ENCODE peak calls at places on chromosomes 5 and 9, in seven cellular contexts. J is SK-N-SH, M is K562, V is HepG2, G is H1, N is HCT116, R is GM12878. P is an unnamed sample.

GRCh38 chr9:19381656-19382055 is 1.6 kb upstream of the RPS6 start:
- DNase-seq in J (no peak), M (no peak), V (no peak), G (no peak), N (no peak), R (no peak), P (no peak)

GRCh38 chr5:147559725-147560124 is 49.9 kb upstream of the DPYSL3 start:
- DNase-seq in J (no peak), M (no peak), V (no peak), G (no peak), N (no peak), R (no peak), P (peak)

GRCh38 chr5:113776832-113777525 is 263.5 kb downstream of the YTHDC2 start:
- DNase-seq in J (no peak), M (no peak), V (peak), G (no peak), N (no peak), R (no peak), P (no peak)

GRCh38 chr9:2725929-2726328 is 8.6 kb downstream of the KCNV2 start:
- DNase-seq in J (no peak), M (no peak), V (no peak), G (no peak), N (no peak), R (no peak), P (no peak)

GRCh38 chr9:7671847-7672246 is 127.7 kb downstream of the DMAC1 start:
- DNase-seq in J (no peak), M (no peak), V (no peak), G (no peak), N (no peak), R (no peak), P (no peak)

GRCh38 chr5:138694146-138694545 is 59.1 kb upstream of the CTNNA1 start:
- DNase-seq in J (no peak), M (no peak), V (no peak), G (no peak), N (no peak), R (no peak), P (peak)

GRCh38 chr5:126877011-126877410 is 100.1 kb downstream of the LMNB1 start:
- DNase-seq in J (no peak), M (no peak), V (no peak), G (no peak), N (no peak), R (no peak), P (no peak)

GRCh38 chr9:87226896-87227295 is 270.8 kb upstream of the DAPK1 start:
- DNase-seq in J (no peak), M (no peak), V (no peak), G (no peak), N (no peak), R (no peak), P (no peak)

GRCh38 chr5:6377582-6378127 is 692 bp downstream of the MED10 start:
- DNase-seq in J (no peak), M (no peak), V (peak), G (no peak), N (no peak), R (no peak), P (no peak)

GRCh38 chr5:173843800-173844199 is 44.3 kb upstream of the CPEB4 start:
- DNase-seq in J (no peak), M (no peak), V (no peak), G (no peak), N (no peak), R (no peak), P (no peak)

GRCh38 chr5:173847102-173847501 is 41.0 kb upstream of the CPEB4 start:
- DNase-seq in J (no peak), M (no peak), V (no peak), G (no peak), N (no peak), R (no peak), P (no peak)

GRCh38 chr5:173849908-173850307 is 38.2 kb upstream of the CPEB4 start:
- DNase-seq in J (no peak), M (no peak), V (no peak), G (no peak), N (no peak), R (no peak), P (no peak)

GRCh38 chr5:173848986-173849596 is 39.1 kb upstream of the CPEB4 start:
- DNase-seq in J (no peak), M (no peak), V (no peak), G (no peak), N (no peak), R (no peak), P (no peak)

GRCh38 chr5:173845321-173845720 is 42.8 kb upstream of the CPEB4 start:
- DNase-seq in J (no peak), M (no peak), V (no peak), G (no peak), N (no peak), R (no peak), P (no peak)
- TF ChIP-seq JUND in J (no peak), M (no peak), V (no peak), G (no peak), N (no peak), R (no peak), P (no peak)

GRCh38 chr5:150616024-150616470 is 24.4 kb upstream of the SYNPO start:
- DNase-seq in J (peak), M (peak), V (peak), G (no peak), N (no peak), R (no peak), P (no peak)
- TF ChIP-seq JUND in J (no peak), M (no peak), V (no peak), G (no peak), N (no peak), R (no peak), P (no peak)

GRCh38 chr9:115250646-115251045 is 132.7 kb upstream of the TNC start:
- DNase-seq in J (no peak), M (no peak), V (no peak), G (no peak), N (no peak), R (no peak), P (no peak)
- TF ChIP-seq JUND in J (peak), M (no peak), V (no peak), G (no peak), N (no peak), R (no peak), P (no peak)

DNA sequence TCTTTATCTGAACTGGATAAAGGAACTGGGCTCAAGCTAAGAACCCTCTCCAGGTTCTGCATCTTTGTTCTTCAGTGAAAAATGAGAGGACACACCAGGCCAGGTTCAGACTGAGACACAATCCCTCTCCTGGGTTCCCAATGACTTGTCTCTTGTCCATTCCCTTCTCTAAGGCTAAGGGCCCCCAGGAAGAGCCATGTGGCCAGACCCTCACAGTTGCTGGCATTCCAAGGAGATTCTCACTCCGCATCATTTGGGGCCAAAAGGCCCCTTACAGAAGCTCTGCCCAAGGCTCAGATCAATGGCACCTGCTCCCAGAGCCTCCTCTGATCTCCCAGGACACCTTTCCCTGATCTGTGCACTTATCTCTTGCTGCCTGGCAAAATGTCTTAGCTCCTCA is 4.9 kb downstream of the IL4 start:
- DNase-seq in J (no peak), M (no peak), V (no peak), G (no peak), N (no peak), R (no peak), P (no peak)
- TF ChIP-seq JUND in J (no peak), M (no peak), V (no peak), G (no peak), N (no peak), R (no peak), P (no peak)

DNA sequence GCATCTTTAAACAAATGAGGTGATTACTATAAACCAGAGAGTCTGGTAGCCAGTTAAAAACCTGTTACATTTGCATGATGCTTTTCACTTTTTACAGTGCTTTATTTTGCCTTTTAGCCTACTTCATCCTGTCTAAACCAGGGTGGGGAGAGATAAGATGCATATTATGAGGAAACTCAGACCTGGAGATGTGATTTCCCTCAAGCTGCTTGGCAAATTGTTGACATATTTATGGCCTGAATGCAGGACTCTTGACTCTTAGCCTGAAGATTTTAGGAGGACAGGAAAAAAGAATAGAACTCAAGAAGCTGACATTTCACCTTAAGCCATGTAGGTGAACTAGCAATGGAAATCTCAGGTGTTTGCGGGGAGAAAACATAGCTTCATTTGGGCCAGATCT is 202.8 kb downstream of the NMUR2 start:
- DNase-seq in J (no peak), M (no peak), V (no peak), G (no peak), N (no peak), R (no peak), P (no peak)
- TF ChIP-seq JUND in J (no peak), M (no peak), V (no peak), G (no peak), N (no peak), R (no peak), P (no peak)

DNA sequence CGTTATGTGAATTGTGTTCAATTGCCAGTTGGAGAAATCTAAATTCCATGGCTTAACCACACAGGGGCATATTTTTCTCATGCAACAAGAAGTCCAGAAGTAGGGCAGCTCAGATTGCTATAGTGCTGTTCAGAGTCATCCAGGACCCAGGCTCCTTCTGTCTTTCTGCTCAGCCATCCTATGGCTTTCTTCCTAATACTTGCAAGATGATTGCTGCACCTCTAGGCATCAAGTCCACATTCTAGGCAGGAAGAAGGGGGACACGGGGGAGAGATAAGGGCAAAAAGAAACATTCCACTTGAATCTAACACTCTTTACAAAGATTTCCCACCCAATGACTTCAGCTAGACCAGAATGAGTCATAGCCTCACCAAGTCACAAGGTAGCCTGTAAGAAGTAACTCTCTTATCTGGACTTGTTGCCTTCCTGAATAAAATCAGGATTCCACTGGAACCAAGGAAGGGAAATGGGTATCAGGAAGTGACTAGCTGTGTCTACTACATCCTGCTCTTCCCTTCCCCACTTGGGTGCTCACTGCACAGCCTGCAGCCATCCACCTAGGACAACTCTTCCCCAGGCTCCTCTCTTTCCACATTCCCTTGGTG is 5.3 kb downstream of the ERAP2 start:
- DNase-seq in J (no peak), M (peak), V (no peak), G (no peak), N (no peak), R (no peak), P (no peak)
- TF ChIP-seq JUND in J (no peak), M (peak), V (no peak), G (no peak), N (no peak), R (no peak), P (no peak)

DNA sequence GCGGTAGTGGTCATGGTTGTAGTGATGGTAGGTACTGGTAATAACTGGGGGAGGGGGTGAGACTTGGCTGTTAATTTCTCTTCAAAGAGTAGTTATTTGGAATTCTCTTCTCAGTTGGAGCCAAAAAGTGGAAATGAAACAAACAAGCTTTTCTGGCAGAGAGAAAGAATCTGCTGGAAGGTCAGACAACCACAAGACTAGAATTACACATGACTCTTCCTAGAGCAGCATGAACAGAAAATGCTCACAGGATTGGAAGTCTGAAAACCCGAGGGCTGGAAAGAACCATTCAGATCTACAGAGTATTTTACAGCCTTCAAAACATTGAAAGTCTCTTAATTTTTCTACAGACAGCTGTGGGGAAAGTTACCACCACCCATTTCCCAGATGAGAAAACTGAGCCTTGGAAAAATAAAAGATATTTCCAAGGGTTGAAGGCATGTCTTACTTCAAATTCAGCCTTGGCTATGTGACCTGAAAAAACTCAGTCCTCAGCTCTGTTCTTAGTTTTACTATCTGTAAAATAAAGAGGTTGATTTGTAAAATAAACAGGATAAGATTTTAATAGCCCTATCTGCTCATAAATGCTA is 42.9 kb upstream of the TRIM32 start:
- DNase-seq in J (no peak), M (no peak), V (no peak), G (no peak), N (no peak), R (no peak), P (no peak)
- TF ChIP-seq JUND in J (no peak), M (no peak), V (no peak), G (no peak), N (no peak), R (no peak), P (no peak)

DNA sequence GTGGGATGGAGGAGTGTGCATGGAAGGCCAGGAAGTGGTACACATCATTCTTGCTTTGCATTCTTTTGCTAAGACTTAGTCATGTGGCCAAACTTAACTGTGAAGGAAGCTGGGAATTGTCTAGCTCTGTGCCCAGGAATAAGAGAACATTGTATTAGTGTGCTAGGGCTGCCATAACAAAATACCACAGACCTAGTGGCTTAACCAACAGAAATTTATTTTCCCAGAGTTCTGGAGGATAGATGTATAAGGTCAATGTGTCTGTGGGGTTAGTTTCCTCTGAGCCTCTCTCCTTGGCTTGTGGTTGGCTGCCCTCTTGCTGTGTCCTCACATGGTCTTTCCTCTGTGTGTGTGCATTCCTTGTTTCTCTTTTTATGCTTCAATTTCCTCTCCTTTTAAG is 32.4 kb downstream of the NNT start:
- DNase-seq in J (no peak), M (no peak), V (no peak), G (no peak), N (no peak), R (no peak), P (no peak)
- TF ChIP-seq JUND in J (no peak), M (no peak), V (no peak), G (no peak), N (no peak), R (no peak), P (no peak)

GRCh38 chr9:137136926-137137607 is 1.9 kb upstream of the GRIN1 start:
- DNase-seq in J (no peak), M (no peak), V (no peak), G (no peak), N (no peak), R (no peak), P (no peak)

GRCh38 chr9:137139468-137140150 is 655 bp downstream of the GRIN1 start:
- DNase-seq in J (no peak), M (no peak), V (no peak), G (no peak), N (no peak), R (no peak), P (no peak)

GRCh38 chr9:137140151-137141012 is 1.4 kb downstream of the GRIN1 start:
- DNase-seq in J (no peak), M (no peak), V (no peak), G (no peak), N (no peak), R (no peak), P (no peak)

GRCh38 chr9:137138058-137138697 is 776 bp upstream of the GRIN1 start:
- DNase-seq in J (peak), M (peak), V (no peak), G (no peak), N (no peak), R (no peak), P (no peak)

DNA sequence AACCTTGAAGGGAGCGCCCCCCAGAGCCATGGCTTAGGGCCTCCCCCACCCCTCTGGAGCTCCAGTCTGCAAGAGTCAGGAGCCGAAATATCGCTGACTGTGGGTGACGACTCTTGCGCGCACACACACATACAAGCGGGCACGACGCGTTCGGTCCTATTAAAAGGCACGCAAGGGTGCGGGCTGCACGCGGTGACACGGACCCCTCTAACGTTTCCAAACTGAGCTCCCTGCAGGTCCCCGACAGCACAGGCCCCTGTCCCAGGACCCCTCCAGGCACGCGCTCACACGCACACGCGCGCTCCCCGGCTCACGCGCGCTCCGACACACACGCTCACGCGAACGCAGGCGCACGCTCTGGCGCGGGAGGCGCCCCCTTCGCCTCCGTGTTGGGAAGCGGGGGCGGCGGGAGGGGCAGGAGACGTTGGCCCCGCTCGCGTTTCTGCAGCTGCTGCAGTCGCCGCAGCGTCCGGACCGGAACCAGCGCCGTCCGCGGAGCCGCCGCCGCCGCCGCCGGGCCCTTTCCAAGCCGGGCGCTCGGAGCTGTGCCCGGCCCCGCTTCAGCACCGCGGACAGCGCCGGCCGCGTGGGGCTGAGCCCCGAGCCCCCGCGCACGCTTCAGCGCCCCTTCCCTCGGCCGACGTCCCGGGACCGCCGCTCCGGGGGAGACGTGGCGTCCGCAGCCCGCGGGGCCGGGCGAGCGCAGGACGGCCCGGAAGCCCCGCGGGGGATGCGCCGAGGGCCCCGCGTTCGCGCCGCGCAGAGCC is at the start of gene GRIN1:
- DNase-seq in J (peak), M (peak), V (no peak), G (no peak), N (no peak), R (no peak), P (peak)
- TF ChIP-seq JUND in J (no peak), M (no peak), V (no peak), G (no peak), N (no peak), R (no peak), P (no peak)